ENCODE peak calls at places on chromosomes 16 and 17, in nine cellular contexts. One of them, this sample, is unnamed.

GRCh38 chr17:45338023-45338781 is 21.4 kb upstream of the MAP3K14 start:
- DNase-seq in kidney tubule cell: no peak
- DNase-seq in stimulated activated CD4-positive, alpha-beta T cell treated with anti-CD3 and anti-CD28 coated beads, Interleukin-1b, Interleukin-23, amount 100 ng/mL, for 1 hour: no peak
- DNase-seq in prostate gland: no peak
- DNase-seq in A549: no peak
- DNase-seq in NCI-H1417: no peak
- DNase-seq in NCI-H1105 treated with DMSO at 0.1 percent for 48 hours: no peak
- DNase-seq in NCI-H187 treated with DMSO at 0.1 percent for 48 hours: no peak
- DNase-seq in GM04504: no peak
- DNase-seq in this sample: no peak

GRCh38 chr17:64618848-64619247 is 43.3 kb downstream of the SMURF2 start:
- DNase-seq in GM04504: no peak
- DNase-seq in NCI-H187 treated with DMSO at 0.1 percent for 48 hours: no peak
- DNase-seq in NCI-H1105 treated with DMSO at 0.1 percent for 48 hours: no peak
- DNase-seq in prostate gland: no peak
- DNase-seq in A549: no peak
- DNase-seq in kidney tubule cell: no peak
- DNase-seq in stimulated activated CD4-positive, alpha-beta T cell treated with anti-CD3 and anti-CD28 coated beads, Interleukin-1b, Interleukin-23, amount 100 ng/mL, for 1 hour: no peak
- DNase-seq in NCI-H1417: no peak
- DNase-seq in this sample: no peak

GRCh38 chr17:33124185-33124584 is 132.5 kb downstream of the SPACA3 start:
- DNase-seq in stimulated activated CD4-positive, alpha-beta T cell treated with anti-CD3 and anti-CD28 coated beads, Interleukin-1b, Interleukin-23, amount 100 ng/mL, for 1 hour: no peak
- DNase-seq in NCI-H1417: no peak
- DNase-seq in kidney tubule cell: no peak
- DNase-seq in NCI-H1105 treated with DMSO at 0.1 percent for 48 hours: no peak
- DNase-seq in NCI-H187 treated with DMSO at 0.1 percent for 48 hours: no peak
- DNase-seq in A549: no peak
- DNase-seq in prostate gland: no peak
- DNase-seq in GM04504: no peak
- DNase-seq in this sample: no peak

GRCh38 chr16:50731130-50731988 is 10.5 kb upstream of the CYLD start:
- DNase-seq in prostate gland: no peak
- DNase-seq in A549: no peak
- DNase-seq in stimulated activated CD4-positive, alpha-beta T cell treated with anti-CD3 and anti-CD28 coated beads, Interleukin-1b, Interleukin-23, amount 100 ng/mL, for 1 hour: no peak
- DNase-seq in NCI-H1417: no peak
- DNase-seq in GM04504: no peak
- DNase-seq in kidney tubule cell: no peak
- DNase-seq in NCI-H187 treated with DMSO at 0.1 percent for 48 hours: no peak
- DNase-seq in NCI-H1105 treated with DMSO at 0.1 percent for 48 hours: no peak
- DNase-seq in this sample: no peak

GRCh38 chr17:29154516-29155234 is 25.5 kb downstream of the MYO18A start:
- DNase-seq in A549: no peak
- DNase-seq in stimulated activated CD4-positive, alpha-beta T cell treated with anti-CD3 and anti-CD28 coated beads, Interleukin-1b, Interleukin-23, amount 100 ng/mL, for 1 hour: no peak
- DNase-seq in NCI-H187 treated with DMSO at 0.1 percent for 48 hours: no peak
- DNase-seq in NCI-H1105 treated with DMSO at 0.1 percent for 48 hours: no peak
- DNase-seq in kidney tubule cell: no peak
- DNase-seq in NCI-H1417: no peak
- DNase-seq in GM04504: no peak
- DNase-seq in prostate gland: no peak
- DNase-seq in this sample: no peak

GRCh38 chr16:50709061-50709695 is 15.8 kb downstream of the NOD2 start:
- DNase-seq in prostate gland: no peak
- DNase-seq in kidney tubule cell: no peak
- DNase-seq in stimulated activated CD4-positive, alpha-beta T cell treated with anti-CD3 and anti-CD28 coated beads, Interleukin-1b, Interleukin-23, amount 100 ng/mL, for 1 hour: no peak
- DNase-seq in NCI-H187 treated with DMSO at 0.1 percent for 48 hours: no peak
- DNase-seq in NCI-H1417: no peak
- DNase-seq in NCI-H1105 treated with DMSO at 0.1 percent for 48 hours: no peak
- DNase-seq in A549: no peak
- DNase-seq in GM04504: no peak
- DNase-seq in this sample: no peak

GRCh38 chr16:88700636-88701482 is 5.3 kb downstream of the RNF166 start:
- DNase-seq in NCI-H187 treated with DMSO at 0.1 percent for 48 hours: no peak
- DNase-seq in NCI-H1105 treated with DMSO at 0.1 percent for 48 hours: no peak
- DNase-seq in prostate gland: peak
- DNase-seq in A549: no peak
- DNase-seq in kidney tubule cell: peak
- DNase-seq in NCI-H1417: no peak
- DNase-seq in stimulated activated CD4-positive, alpha-beta T cell treated with anti-CD3 and anti-CD28 coated beads, Interleukin-1b, Interleukin-23, amount 100 ng/mL, for 1 hour: peak
- DNase-seq in GM04504: peak
- DNase-seq in this sample: no peak

GRCh38 chr16:72689851-72690250 is 358.1 kb downstream of the ZFHX3 start:
- DNase-seq in NCI-H1417: no peak
- DNase-seq in GM04504: no peak
- DNase-seq in stimulated activated CD4-positive, alpha-beta T cell treated with anti-CD3 and anti-CD28 coated beads, Interleukin-1b, Interleukin-23, amount 100 ng/mL, for 1 hour: no peak
- DNase-seq in NCI-H1105 treated with DMSO at 0.1 percent for 48 hours: no peak
- DNase-seq in A549: no peak
- DNase-seq in prostate gland: no peak
- DNase-seq in NCI-H187 treated with DMSO at 0.1 percent for 48 hours: no peak
- DNase-seq in kidney tubule cell: no peak
- DNase-seq in this sample: no peak

GRCh38 chr16:85452364-85453178 is 160.6 kb upstream of the GSE1 start:
- DNase-seq in NCI-H1105 treated with DMSO at 0.1 percent for 48 hours: no peak
- DNase-seq in prostate gland: no peak
- DNase-seq in kidney tubule cell: no peak
- DNase-seq in A549: no peak
- DNase-seq in NCI-H187 treated with DMSO at 0.1 percent for 48 hours: no peak
- DNase-seq in GM04504: no peak
- DNase-seq in NCI-H1417: no peak
- DNase-seq in stimulated activated CD4-positive, alpha-beta T cell treated with anti-CD3 and anti-CD28 coated beads, Interleukin-1b, Interleukin-23, amount 100 ng/mL, for 1 hour: no peak
- DNase-seq in this sample: no peak

GRCh38 chr17:27244481-27245223 is 49.3 kb upstream of the WSB1 start:
- DNase-seq in stimulated activated CD4-positive, alpha-beta T cell treated with anti-CD3 and anti-CD28 coated beads, Interleukin-1b, Interleukin-23, amount 100 ng/mL, for 1 hour: no peak
- DNase-seq in prostate gland: peak
- DNase-seq in kidney tubule cell: peak
- DNase-seq in NCI-H187 treated with DMSO at 0.1 percent for 48 hours: no peak
- DNase-seq in NCI-H1105 treated with DMSO at 0.1 percent for 48 hours: no peak
- DNase-seq in NCI-H1417: no peak
- DNase-seq in GM04504: peak
- DNase-seq in A549: peak
- DNase-seq in this sample: peak

GRCh38 chr16:86471896-86472295 is 38.4 kb upstream of the FOXF1 start:
- DNase-seq in NCI-H1105 treated with DMSO at 0.1 percent for 48 hours: no peak
- DNase-seq in NCI-H187 treated with DMSO at 0.1 percent for 48 hours: no peak
- DNase-seq in GM04504: no peak
- DNase-seq in A549: no peak
- DNase-seq in NCI-H1417: no peak
- DNase-seq in prostate gland: no peak
- DNase-seq in kidney tubule cell: no peak
- DNase-seq in stimulated activated CD4-positive, alpha-beta T cell treated with anti-CD3 and anti-CD28 coated beads, Interleukin-1b, Interleukin-23, amount 100 ng/mL, for 1 hour: no peak
- DNase-seq in this sample: no peak

GRCh38 chr16:85765273-85765672 is 14.4 kb upstream of the C16orf74 start:
- DNase-seq in NCI-H1105 treated with DMSO at 0.1 percent for 48 hours: no peak
- DNase-seq in stimulated activated CD4-positive, alpha-beta T cell treated with anti-CD3 and anti-CD28 coated beads, Interleukin-1b, Interleukin-23, amount 100 ng/mL, for 1 hour: no peak
- DNase-seq in kidney tubule cell: no peak
- DNase-seq in GM04504: no peak
- DNase-seq in NCI-H1417: no peak
- DNase-seq in A549: no peak
- DNase-seq in NCI-H187 treated with DMSO at 0.1 percent for 48 hours: no peak
- DNase-seq in prostate gland: no peak
- DNase-seq in this sample: no peak

GRCh38 chr16:89398924-89399323 is 91.4 kb downstream of the ANKRD11 start:
- DNase-seq in prostate gland: no peak
- DNase-seq in NCI-H1105 treated with DMSO at 0.1 percent for 48 hours: no peak
- DNase-seq in stimulated activated CD4-positive, alpha-beta T cell treated with anti-CD3 and anti-CD28 coated beads, Interleukin-1b, Interleukin-23, amount 100 ng/mL, for 1 hour: no peak
- DNase-seq in kidney tubule cell: no peak
- DNase-seq in GM04504: no peak
- DNase-seq in NCI-H1417: no peak
- DNase-seq in NCI-H187 treated with DMSO at 0.1 percent for 48 hours: no peak
- DNase-seq in A549: no peak
- DNase-seq in this sample: no peak

GRCh38 chr17:77858291-77859034 is 100.0 kb upstream of the TNRC6C start:
- DNase-seq in kidney tubule cell: no peak
- DNase-seq in stimulated activated CD4-positive, alpha-beta T cell treated with anti-CD3 and anti-CD28 coated beads, Interleukin-1b, Interleukin-23, amount 100 ng/mL, for 1 hour: no peak
- DNase-seq in NCI-H1417: no peak
- DNase-seq in NCI-H187 treated with DMSO at 0.1 percent for 48 hours: no peak
- DNase-seq in A549: no peak
- DNase-seq in prostate gland: no peak
- DNase-seq in GM04504: no peak
- DNase-seq in NCI-H1105 treated with DMSO at 0.1 percent for 48 hours: no peak
- DNase-seq in this sample: no peak

GRCh38 chr17:5913641-5914040 is 156.5 kb upstream of the WSCD1 start:
- DNase-seq in kidney tubule cell: no peak
- DNase-seq in NCI-H187 treated with DMSO at 0.1 percent for 48 hours: no peak
- DNase-seq in NCI-H1105 treated with DMSO at 0.1 percent for 48 hours: no peak
- DNase-seq in GM04504: no peak
- DNase-seq in prostate gland: no peak
- DNase-seq in stimulated activated CD4-positive, alpha-beta T cell treated with anti-CD3 and anti-CD28 coated beads, Interleukin-1b, Interleukin-23, amount 100 ng/mL, for 1 hour: no peak
- DNase-seq in NCI-H1417: no peak
- DNase-seq in A549: no peak
- DNase-seq in this sample: no peak

GRCh38 chr16:57607676-57608461 is 20.6 kb upstream of the ADGRG1 start:
- DNase-seq in GM04504: no peak
- DNase-seq in NCI-H187 treated with DMSO at 0.1 percent for 48 hours: no peak
- DNase-seq in NCI-H1105 treated with DMSO at 0.1 percent for 48 hours: no peak
- DNase-seq in kidney tubule cell: no peak
- DNase-seq in prostate gland: no peak
- DNase-seq in stimulated activated CD4-positive, alpha-beta T cell treated with anti-CD3 and anti-CD28 coated beads, Interleukin-1b, Interleukin-23, amount 100 ng/mL, for 1 hour: no peak
- DNase-seq in NCI-H1417: no peak
- DNase-seq in A549: no peak
- DNase-seq in this sample: no peak

GRCh38 chr16:3094289-3095027 is 4.6 kb downstream of the ZSCAN10 start:
- DNase-seq in A549: peak
- DNase-seq in prostate gland: no peak
- DNase-seq in stimulated activated CD4-positive, alpha-beta T cell treated with anti-CD3 and anti-CD28 coated beads, Interleukin-1b, Interleukin-23, amount 100 ng/mL, for 1 hour: no peak
- DNase-seq in NCI-H187 treated with DMSO at 0.1 percent for 48 hours: peak
- DNase-seq in NCI-H1417: peak
- DNase-seq in kidney tubule cell: peak
- DNase-seq in GM04504: no peak
- DNase-seq in NCI-H1105 treated with DMSO at 0.1 percent for 48 hours: no peak
- DNase-seq in this sample: no peak

GRCh38 chr17:64269687-64270649 is 6.9 kb upstream of the TEX2 start:
- DNase-seq in NCI-H1417: no peak
- DNase-seq in NCI-H187 treated with DMSO at 0.1 percent for 48 hours: no peak
- DNase-seq in A549: no peak
- DNase-seq in NCI-H1105 treated with DMSO at 0.1 percent for 48 hours: no peak
- DNase-seq in GM04504: no peak
- DNase-seq in stimulated activated CD4-positive, alpha-beta T cell treated with anti-CD3 and anti-CD28 coated beads, Interleukin-1b, Interleukin-23, amount 100 ng/mL, for 1 hour: no peak
- DNase-seq in prostate gland: no peak
- DNase-seq in kidney tubule cell: no peak
- DNase-seq in this sample: no peak

GRCh38 chr16:51337662-51338061 is 186.6 kb upstream of the SALL1 start:
- DNase-seq in kidney tubule cell: no peak
- DNase-seq in NCI-H1417: no peak
- DNase-seq in prostate gland: no peak
- DNase-seq in stimulated activated CD4-positive, alpha-beta T cell treated with anti-CD3 and anti-CD28 coated beads, Interleukin-1b, Interleukin-23, amount 100 ng/mL, for 1 hour: no peak
- DNase-seq in NCI-H1105 treated with DMSO at 0.1 percent for 48 hours: no peak
- DNase-seq in GM04504: no peak
- DNase-seq in A549: no peak
- DNase-seq in NCI-H187 treated with DMSO at 0.1 percent for 48 hours: no peak
- DNase-seq in this sample: no peak

GRCh38 chr16:87304951-87305350 is 12.2 kb downstream of the C16orf95 start:
- DNase-seq in kidney tubule cell: no peak
- DNase-seq in A549: no peak
- DNase-seq in NCI-H187 treated with DMSO at 0.1 percent for 48 hours: no peak
- DNase-seq in NCI-H1417: no peak
- DNase-seq in GM04504: no peak
- DNase-seq in stimulated activated CD4-positive, alpha-beta T cell treated with anti-CD3 and anti-CD28 coated beads, Interleukin-1b, Interleukin-23, amount 100 ng/mL, for 1 hour: no peak
- DNase-seq in prostate gland: no peak
- DNase-seq in NCI-H1105 treated with DMSO at 0.1 percent for 48 hours: no peak
- DNase-seq in this sample: no peak

GRCh38 chr17:75019146-75019545 is 6.7 kb downstream of the MRPL58 start:
- DNase-seq in NCI-H1417: no peak
- DNase-seq in GM04504: no peak
- DNase-seq in A549: no peak
- DNase-seq in kidney tubule cell: no peak
- DNase-seq in NCI-H1105 treated with DMSO at 0.1 percent for 48 hours: no peak
- DNase-seq in prostate gland: no peak
- DNase-seq in NCI-H187 treated with DMSO at 0.1 percent for 48 hours: no peak
- DNase-seq in stimulated activated CD4-positive, alpha-beta T cell treated with anti-CD3 and anti-CD28 coated beads, Interleukin-1b, Interleukin-23, amount 100 ng/mL, for 1 hour: no peak
- DNase-seq in this sample: no peak

This sample was measured in brain pericyte.